ENCODE peak calls at places on chromosome 2, in ten cellular contexts. Z, R, A, L, Y, H, K, D, J and G are unnamed samples.

GRCh38 chr2:72153026-72153791 is 5.5 kb upstream of the CYP26B1 start:
- DNase-seq in A (no peak), H (no peak), Z (no peak), Y (no peak), L (no peak), K (no peak), R (no peak), D (no peak), J (no peak), G (no peak)

GRCh38 chr2:18790465-18791171 is 201.2 kb upstream of the NT5C1B start:
- DNase-seq in Z (no peak), H (no peak), Y (no peak), A (no peak), R (no peak), L (no peak), J (no peak), K (no peak), D (no peak), G (no peak)

GRCh38 chr2:80040226-80040625 is 264.3 kb downstream of the LRRTM1 start:
- DNase-seq in D (no peak), J (no peak), A (no peak), Z (no peak), K (no peak), L (no peak), H (no peak), Y (no peak), R (no peak), G (no peak)

GRCh38 chr2:26251893-26252292 is 7.2 kb downstream of the HADHB start:
- DNase-seq in J (no peak), L (no peak), Z (no peak), A (peak), Y (no peak), R (peak), K (peak), D (no peak), H (no peak), G (peak)

GRCh38 chr2:127431408-127432023 is 13.3 kb downstream of the PROC start:
- DNase-seq in Z (no peak), Y (no peak), D (no peak), R (no peak), H (no peak), K (no peak), A (no peak), J (no peak), L (no peak), G (no peak)

GRCh38 chr2:57075226-57075625 is 891.4 kb downstream of the CCDC85A start:
- DNase-seq in Y (no peak), A (no peak), K (no peak), D (no peak), H (no peak), J (no peak), Z (no peak), R (no peak), L (no peak), G (no peak)

GRCh38 chr2:30113617-30114293 is 33.1 kb upstream of the YPEL5 start:
- DNase-seq in D (peak), H (no peak), A (no peak), K (no peak), L (peak), Z (no peak), R (no peak), Y (no peak), J (no peak), G (peak)

GRCh38 chr2:120875431-120875830 is 139.8 kb downstream of the GLI2 start:
- DNase-seq in D (no peak), A (no peak), L (no peak), H (no peak), Y (no peak), K (no peak), Z (no peak), R (peak), J (no peak), G (no peak)

GRCh38 chr2:46803911-46804670 is 111.5 kb downstream of the MCFD2 start:
- DNase-seq in Y (no peak), R (no peak), L (peak), H (no peak), J (no peak), K (no peak), A (no peak), D (peak), Z (no peak), G (no peak)

GRCh38 chr2:168920504-168921157 is 19.5 kb downstream of the G6PC2 start:
- DNase-seq in D (peak), Y (no peak), R (no peak), K (no peak), J (no peak), Z (no peak), L (peak), A (no peak), H (no peak), G (peak)

GRCh38 chr2:209458018-209458979 is 34.5 kb downstream of the MAP2 start:
- DNase-seq in H (no peak), Y (no peak), K (no peak), J (no peak), R (peak), Z (no peak), L (no peak), D (peak), A (peak), G (no peak)

GRCh38 chr2:119482481-119483394 is 41.5 kb downstream of the SCTR start:
- DNase-seq in Y (no peak), J (no peak), L (no peak), R (no peak), A (no peak), H (no peak), K (no peak), Z (no peak), D (no peak), G (peak)

GRCh38 chr2:23696163-23697045 is 230.5 kb downstream of the ATAD2B start:
- DNase-seq in J (no peak), Z (no peak), R (no peak), D (no peak), K (no peak), Y (no peak), L (no peak), A (no peak), H (no peak), G (no peak)

GRCh38 chr2:235855011-235855410 is 313.2 kb downstream of the GBX2 start:
- DNase-seq in J (no peak), K (no peak), R (no peak), D (no peak), H (no peak), Z (no peak), Y (no peak), L (no peak), A (no peak), G (no peak)

GRCh38 chr2:137302957-137303356 is 537.6 kb downstream of the THSD7B start:
- DNase-seq in K (no peak), Y (no peak), R (no peak), D (no peak), A (no peak), H (no peak), L (no peak), J (no peak), Z (no peak), G (no peak)

GRCh38 chr2:884027-884748 is 66.5 kb upstream of the SNTG2 start:
- DNase-seq in Y (no peak), J (no peak), Z (no peak), R (no peak), H (no peak), D (no peak), K (no peak), A (no peak), L (no peak), G (no peak)

GRCh38 chr2:166293984-166294383 is 81.8 kb downstream of the SCN9A start:
- DNase-seq in L (no peak), R (no peak), D (no peak), J (no peak), K (no peak), H (no peak), Z (no peak), Y (no peak), A (no peak), G (no peak)

GRCh38 chr2:208356846-208357574 is 49.6 kb upstream of the PTH2R start:
- DNase-seq in R (no peak), L (no peak), Y (no peak), K (no peak), A (no peak), D (no peak), Z (no peak), J (no peak), H (no peak), G (no peak)

GRCh38 chr2:178914259-178914849 is 107.1 kb upstream of the TTN start:
- DNase-seq in J (peak), Y (peak), A (peak), D (peak), L (peak), Z (peak), K (peak), H (peak), R (peak), G (peak)